ENCODE peak calls at places on chromosomes 4 and X, in five cellular contexts. P is GM10248; A is stimulated activated CD4-positive, alpha-beta T cell treated with anti-CD3 and anti-CD28 coated beads, Interleukin-4, amount 100 ng/mL, for 1 hour; U is activated CD4-positive, alpha-beta T cell treated with anti-CD3 and anti-CD28 coated beads, Interleukin-2, amount 10 ng/mL, durations not matched to agents 7 days and 5 days; W is NCI-H1048. M is an unnamed sample.

GRCh38 chrX:140022482-140022881 is 57.2 kb upstream of the CXorf66 start:
- DNase-seq in P (no peak), A (no peak), U (no peak), W (no peak), M (no peak)

GRCh38 chr4:27003602-27004238 is 143.1 kb downstream of the STIM2 start:
- DNase-seq in P (no peak), A (no peak), U (no peak), W (no peak), M (no peak)

GRCh38 chrX:44953734-44954502 is 80.9 kb downstream of the KDM6A start:
- DNase-seq in P (no peak), A (no peak), U (no peak), W (no peak), M (no peak)

GRCh38 chr4:108303488-108304177 is 134.9 kb upstream of the LEF1 start:
- DNase-seq in P (no peak), A (no peak), U (no peak), W (no peak), M (no peak)

GRCh38 chrX:12721042-12721441 is 70.2 kb upstream of the PRPS2 start:
- DNase-seq in P (no peak), A (no peak), U (no peak), W (no peak), M (no peak)

GRCh38 chr4:114752404-114752803 is 153.8 kb downstream of the UGT8 start:
- DNase-seq in P (no peak), A (no peak), U (no peak), W (no peak), M (no peak)

GRCh38 chrX:43644124-43644701 is 11.9 kb upstream of the MAOA start:
- DNase-seq in P (no peak), A (no peak), U (no peak), W (no peak), M (no peak)

GRCh38 chr4:47703964-47704363 is 133.9 kb downstream of the CORIN start:
- DNase-seq in P (no peak), A (no peak), U (no peak), W (no peak), M (no peak)

GRCh38 chr4:121307441-121308327 is 73.1 kb downstream of the QRFPR start:
- DNase-seq in P (peak; percentile 56), A (peak; percentile 7), U (peak; percentile 56), W (peak; percentile 15), M (peak; percentile 45)

GRCh38 chrX:9909254-9909653 is 57.9 kb upstream of the CLDN34 start:
- DNase-seq in P (no peak), A (no peak), U (no peak), W (no peak), M (no peak)

GRCh38 chr4:106986486-106986885 is 49.6 kb downstream of the DKK2 start:
- DNase-seq in P (no peak), A (no peak), U (no peak), W (no peak), M (no peak)

GRCh38 chrX:24890677-24891076 is 125.1 kb downstream of the ARX start:
- DNase-seq in P (no peak), A (no peak), U (no peak), W (no peak), M (no peak)

GRCh38 chrX:100895365-100896075 is 21.4 kb upstream of the NOX1 start:
- DNase-seq in P (peak; percentile 17), A (peak; percentile 3), U (peak; percentile 13), W (no peak), M (peak; percentile 1)

M was measured in CD4-positive, alpha-beta memory T cell.